ENCODE peak calls at places on chromosomes 2 and 18, in ten cellular contexts. C, F, N, E, R, P, K, I, L and W are unnamed samples.

GRCh38 chr2:211216221-211216620 is 659.8 kb downstream of the CPS1 start:
- DNase-seq in P (peak), E (no peak), L (no peak), R (no peak), F (no peak), C (peak), I (no peak), N (no peak), K (no peak), W (no peak)

GRCh38 chr2:9247177-9247576 is 40.6 kb downstream of the ASAP2 start:
- DNase-seq in R (no peak), F (peak), E (no peak), P (no peak), N (no peak), C (no peak), I (no peak), K (no peak), L (no peak), W (no peak)

GRCh38 chr18:36086186-36086585 is 18.8 kb upstream of the RPRD1A start:
- DNase-seq in N (no peak), E (no peak), C (no peak), F (no peak), K (no peak), I (no peak), P (no peak), L (no peak), R (no peak), W (no peak)

GRCh38 chr2:88210132-88211004 is 40.2 kb downstream of the THNSL2 start:
- DNase-seq in P (no peak), I (no peak), N (no peak), C (no peak), K (no peak), E (no peak), F (no peak), L (no peak), R (no peak), W (no peak)

GRCh38 chr2:12488365-12488972 is 228.3 kb upstream of the TRIB2 start:
- DNase-seq in P (no peak), L (no peak), I (no peak), F (no peak), E (peak), N (no peak), K (no peak), C (no peak), R (no peak), W (no peak)

GRCh38 chr2:58042486-58042970 is 4.1 kb upstream of the VRK2 start:
- DNase-seq in K (peak), N (peak), P (peak), R (no peak), F (peak), C (peak), E (no peak), I (peak), L (no peak), W (no peak)

GRCh38 chr2:240394549-240394948 is 40.9 kb upstream of the GPC1 start:
- DNase-seq in P (no peak), E (no peak), C (no peak), L (no peak), K (no peak), N (no peak), R (no peak), F (no peak), I (no peak), W (peak)

GRCh38 chr18:500230-500555 is 308 bp downstream of the COLEC12 start:
- DNase-seq in L (no peak), I (no peak), P (no peak), F (no peak), C (no peak), N (no peak), E (no peak), R (no peak), K (no peak), W (no peak)

GRCh38 chr2:1772868-1773267 is 28.6 kb upstream of the PXDN start:
- DNase-seq in F (no peak), L (no peak), I (no peak), R (no peak), P (no peak), E (no peak), K (no peak), N (no peak), C (no peak), W (no peak)

GRCh38 chr2:37831081-37831780 is 93.9 kb upstream of the RMDN2 start:
- DNase-seq in I (no peak), K (no peak), R (no peak), L (peak), C (no peak), E (no peak), F (no peak), N (no peak), P (no peak), W (peak)

GRCh38 chr18:6609882-6610281 is 119.6 kb upstream of the ARHGAP28 start:
- DNase-seq in C (no peak), E (no peak), F (no peak), R (no peak), P (no peak), I (no peak), N (no peak), K (no peak), L (no peak), W (no peak)

GRCh38 chr2:214203744-214204289 is 207.0 kb upstream of the VWC2L start:
- DNase-seq in N (no peak), R (no peak), L (no peak), K (peak), E (no peak), F (no peak), I (no peak), C (no peak), P (peak), W (no peak)

GRCh38 chr2:171412571-171412970 is 21.2 kb downstream of the METTL8 start:
- DNase-seq in F (no peak), L (no peak), C (no peak), P (no peak), N (no peak), I (no peak), E (no peak), R (no peak), K (no peak), W (no peak)

GRCh38 chr2:210567279-210567678 is 10.9 kb downstream of the CPS1 start:
- DNase-seq in P (no peak), C (no peak), F (no peak), E (no peak), N (no peak), I (no peak), K (no peak), L (no peak), R (no peak), W (no peak)

GRCh38 chr2:170144758-170145157 is 33.2 kb upstream of the MYO3B start:
- DNase-seq in F (peak), I (no peak), P (no peak), L (no peak), N (no peak), K (no peak), R (no peak), C (no peak), E (no peak), W (no peak)

GRCh38 chr2:144595686-144596073 is 75.8 kb upstream of the ZEB2 start:
- DNase-seq in L (no peak), F (no peak), K (no peak), C (no peak), I (no peak), P (no peak), E (no peak), R (no peak), N (no peak), W (no peak)

GRCh38 chr2:180656455-180656847 is 324.0 kb upstream of the UBE2E3 start:
- DNase-seq in I (no peak), K (peak), C (no peak), N (no peak), P (peak), L (no peak), R (no peak), F (no peak), E (no peak), W (no peak)

GRCh38 chr2:66567000-66567399 is 132.1 kb downstream of the MEIS1 start:
- DNase-seq in F (no peak), C (no peak), R (peak), L (no peak), P (no peak), E (no peak), K (no peak), I (no peak), N (no peak), W (no peak)

GRCh38 chr2:68909793-68910674 is 38.8 kb upstream of the BMP10 start:
- DNase-seq in F (peak), K (peak), N (peak), I (no peak), L (peak), P (peak), E (peak), R (peak), C (peak), W (peak)

GRCh38 chr2:110713508-110714362 is 18.6 kb upstream of the ACOXL start:
- DNase-seq in E (no peak), C (peak), F (no peak), K (no peak), L (no peak), P (no peak), I (no peak), N (no peak), R (no peak), W (no peak)

GRCh38 chr18:43596106-43596712 is 318.9 kb upstream of the SYT4 start:
- DNase-seq in N (no peak), C (peak), F (peak), R (no peak), E (no peak), I (no peak), L (no peak), P (peak), K (peak), W (no peak)

GRCh38 chr2:227716501-227716900 is 1.3 kb downstream of the SLC19A3 start:
- DNase-seq in R (no peak), K (no peak), F (no peak), L (no peak), C (no peak), E (no peak), N (no peak), P (no peak), I (no peak), W (no peak)

GRCh38 chr2:101999122-101999789 is 7.5 kb downstream of the IL1R2 start:
- DNase-seq in K (no peak), F (no peak), E (no peak), C (no peak), R (no peak), I (no peak), P (peak), L (no peak), N (no peak), W (no peak)

GRCh38 chr2:119240311-119241204 is 16.9 kb downstream of the STEAP3 start:
- DNase-seq in C (no peak), E (no peak), L (peak), N (no peak), F (peak), I (no peak), P (peak), K (no peak), R (peak), W (peak)

GRCh38 chr2:104793971-104794370 is 59.9 kb upstream of the POU3F3 start:
- DNase-seq in P (peak), I (no peak), N (no peak), E (no peak), F (no peak), L (no peak), K (no peak), C (no peak), R (no peak), W (no peak)

GRCh38 chr2:176784633-176785193 is 427.9 kb upstream of the HNRNPA3 start:
- DNase-seq in I (no peak), C (no peak), K (no peak), R (no peak), N (no peak), F (no peak), L (no peak), E (no peak), P (no peak), W (no peak)